ENCODE peak calls at places on chromosome 16, in five cellular contexts. J is fibroblast of the aortic adventitia, I is choroid plexus epithelial cell, Q is RCC 7860, G is COR-L47. S is an unnamed sample.

GRCh38 chr16:66617728-66618127 is 13.2 kb downstream of the CMTM3 start:
- DNase-seq in I (no peak), J (no peak), Q (peak), G (no peak), S (no peak)

GRCh38 chr16:56911771-56912541 is 20.0 kb upstream of the HERPUD1 start:
- DNase-seq in G (no peak), I (peak), J (peak), Q (no peak), S (peak)

GRCh38 chr16:20611975-20612471 is 35.9 kb upstream of the ACSM2B start:
- DNase-seq in J (no peak), G (no peak), Q (no peak), I (no peak), S (no peak)

GRCh38 chr16:65658339-65659275 is 536.7 kb upstream of the CDH11 start:
- DNase-seq in G (no peak), I (peak), Q (peak), J (peak), S (no peak)

GRCh38 chr16:86951831-86952598 is 365.2 kb downstream of the C16orf95 start:
- DNase-seq in Q (peak), J (peak), G (no peak), I (peak), S (peak)

GRCh38 chr16:51756447-51757123 is 605.5 kb upstream of the SALL1 start:
- DNase-seq in J (no peak), G (no peak), I (no peak), Q (no peak), S (no peak)

GRCh38 chr16:69709456-69710084 is 16.8 kb downstream of the NQO1 start:
- DNase-seq in G (peak), J (peak), I (peak), Q (peak), S (peak)

GRCh38 chr16:27314161-27314723 is 468 bp downstream of the IL4R start:
- DNase-seq in G (no peak), I (peak), Q (peak), J (peak), S (peak)

GRCh38 chr16:51938861-51939260 is 608.1 kb downstream of the TOX3 start:
- DNase-seq in G (no peak), Q (no peak), I (no peak), J (no peak), S (no peak)

GRCh38 chr16:66342294-66342900 is 24.1 kb upstream of the CDH5 start:
- DNase-seq in Q (no peak), I (peak), G (no peak), J (no peak), S (peak)

GRCh38 chr16:5502467-5502869 is 404.9 kb upstream of the EEF2KMT start:
- DNase-seq in I (no peak), J (no peak), G (no peak), Q (peak), S (peak)

GRCh38 chr16:30983289-30983889 is 1.6 kb upstream of the HSD3B7 start:
- DNase-seq in I (no peak), G (no peak), Q (no peak), J (no peak), S (no peak)

GRCh38 chr16:15726715-15727114 is 76.7 kb downstream of the NDE1 start:
- DNase-seq in Q (no peak), G (no peak), J (no peak), I (no peak), S (no peak)

GRCh38 chr16:48903054-48903453 is 293.1 kb upstream of the N4BP1 start:
- DNase-seq in I (no peak), Q (no peak), G (peak), J (no peak), S (no peak)

GRCh38 chr16:50591209-50591608 is 43.0 kb downstream of the NKD1 start:
- DNase-seq in Q (no peak), I (no peak), G (no peak), J (no peak), S (no peak)

GRCh38 chr16:14088155-14088753 is 17.1 kb downstream of the MRTFB start:
- DNase-seq in J (no peak), Q (no peak), G (no peak), I (peak), S (no peak)

GRCh38 chr16:4947722-4948503 is 10.2 kb upstream of the SEC14L5 start:
- DNase-seq in Q (no peak), I (peak), J (no peak), G (peak), S (no peak)

GRCh38 chr16:56603589-56603988 is 4.8 kb upstream of the MT2A start:
- DNase-seq in I (peak), J (peak), G (peak), Q (peak), S (peak)

GRCh38 chr16:68090109-68090508 is 4.9 kb downstream of the NFATC3 start:
- DNase-seq in Q (no peak), J (no peak), I (no peak), G (no peak), S (no peak)

GRCh38 chr16:57289391-57290257 is 5.2 kb upstream of the PLLP start:
- DNase-seq in I (no peak), Q (no peak), G (no peak), J (no peak), S (no peak)

GRCh38 chr16:57637965-57638364 is 9.5 kb downstream of the ADGRG1 start:
- DNase-seq in J (no peak), G (no peak), Q (no peak), I (no peak), S (no peak)

GRCh38 chr16:2587891-2588565 is 50.2 kb downstream of the PDPK1 start:
- DNase-seq in G (no peak), J (no peak), I (no peak), Q (no peak), S (no peak)

GRCh38 chr16:88282221-88283041 is 100.3 kb upstream of the ZNF469 start:
- DNase-seq in G (peak), Q (no peak), J (peak), I (peak), S (no peak)

GRCh38 chr16:11201498-11202259 is 54.3 kb downstream of the SOCS1 start:
- DNase-seq in I (peak), G (no peak), Q (peak), J (peak), S (peak)

GRCh38 chr16:70381604-70382342 is 35.1 kb downstream of the DDX19A start:
- DNase-seq in G (peak), I (no peak), Q (no peak), J (no peak), S (no peak)

GRCh38 chr16:17768257-17768656 is 297.5 kb upstream of the XYLT1 start:
- DNase-seq in G (no peak), J (peak), Q (no peak), I (peak), S (no peak)

GRCh38 chr16:80682435-80683070 is 121.8 kb downstream of the CDYL2 start:
- DNase-seq in G (no peak), J (peak), I (peak), Q (no peak), S (no peak)

GRCh38 chr16:9225527-9226316 is 134.3 kb downstream of the HAPSTR1 start:
- DNase-seq in Q (no peak), I (no peak), J (no peak), G (no peak), S (peak)

GRCh38 chr16:29023279-29024278 is 38.7 kb downstream of the LAT start:
- DNase-seq in Q (peak), G (no peak), J (no peak), I (peak), S (no peak)

GRCh38 chr16:69620564-69620963 is 54.8 kb downstream of the NFAT5 start:
- DNase-seq in G (no peak), J (peak), I (peak), Q (no peak), S (no peak)

GRCh38 chr16:82476786-82477185 is 150.0 kb upstream of the CDH13 start:
- DNase-seq in G (no peak), J (no peak), I (no peak), Q (no peak), S (no peak)

GRCh38 chr16:53821957-53822625 is 118.1 kb downstream of the FTO start:
- DNase-seq in I (peak), G (no peak), Q (peak), J (peak), S (peak)

GRCh38 chr16:66412182-66412581 is 14.9 kb upstream of the BEAN1 start:
- DNase-seq in G (no peak), J (no peak), I (no peak), Q (no peak), S (no peak)

GRCh38 chr16:64159986-64160385 is 961.9 kb downstream of the CDH11 start:
- DNase-seq in I (no peak), J (peak), G (no peak), Q (no peak), S (no peak)

GRCh38 chr16:88309174-88309904 is 73.4 kb upstream of the ZNF469 start:
- DNase-seq in Q (no peak), G (no peak), J (no peak), I (no peak), S (no peak)

GRCh38 chr16:75305364-75306101 is 54.1 kb upstream of the BCAR1 start:
- DNase-seq in I (peak), J (peak), G (peak), Q (peak), S (peak)

GRCh38 chr16:59126486-59126885 is 392.4 kb upstream of the GOT2 start:
- DNase-seq in I (no peak), J (no peak), Q (no peak), G (no peak), S (no peak)

S was measured in ACHN.